ENCODE peak calls at places on chromosomes 16 and 17, in five cellular contexts. I is upper lobe of right lung, U is cardiac muscle cell, L is GM23248, H is MM.1S. D is an unnamed sample. For H3K4me1 and H3K36me3, the result is how much of the 10 kb centered on the place peaks cover.

GRCh38 chr16:55144656-55145055 is 179.3 kb upstream of the IRX6 start:
- DNase-seq in L (no peak), U (no peak), I (no peak), H (no peak), D (no peak)

GRCh38 chr16:2520784-2521577 is 810 bp downstream of the AMDHD2 start:
- DNase-seq in U (no peak), L (peak), I (peak), H (peak), D (no peak)

GRCh38 chr17:49506282-49506681 is 11.2 kb downstream of the NGFR start:
- DNase-seq in U (no peak), H (no peak), I (no peak), L (no peak), D (no peak)

GRCh38 chr16:70688266-70688742 is 2.5 kb upstream of the MTSS2 start:
- DNase-seq in U (peak), I (peak), L (peak), H (no peak), D (peak)

GRCh38 chr16:57660715-57661463 is 7.2 kb upstream of the ADGRG3 start:
- DNase-seq in I (no peak), U (no peak), L (no peak), H (no peak), D (no peak)

GRCh38 chr16:28193530-28194423 is 18.0 kb downstream of the XPO6 start:
- DNase-seq in H (no peak), L (peak), I (no peak), U (no peak), D (peak)

GRCh38 chr16:67430504-67431076 is 331 bp upstream of the HSD11B2 start:
- DNase-seq in U (peak), I (peak), L (peak), H (peak), D (no peak)

GRCh38 chr17:57818066-57818465 is 31.8 kb downstream of the MRPS23 start:
- DNase-seq in I (no peak), H (no peak), U (no peak), L (no peak), D (no peak)

GRCh38 chr17:69900829-69901228 is 174.2 kb upstream of the KCNJ16 start:
- DNase-seq in U (peak), H (no peak), I (no peak), L (no peak), D (no peak)

DNA sequence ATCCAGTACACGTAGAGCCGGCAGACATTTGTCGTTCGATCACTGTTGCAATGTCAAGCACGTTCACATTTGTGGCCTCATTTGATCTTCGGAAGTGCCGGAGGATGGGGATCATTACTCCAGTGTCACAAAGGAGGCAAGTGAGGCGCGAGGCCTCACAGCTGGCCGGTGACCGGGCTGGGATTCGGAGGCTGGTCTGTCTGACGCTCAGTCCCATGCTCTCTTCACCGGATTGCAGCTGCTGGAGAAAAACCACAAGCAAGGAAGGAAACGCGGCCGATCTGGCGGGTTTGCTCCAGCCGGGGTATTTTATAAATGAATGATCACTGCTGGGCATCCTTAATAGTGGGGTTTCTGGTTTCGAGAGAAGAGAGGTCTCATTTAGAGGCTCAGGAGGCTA is 127.8 kb downstream of the OR1D5 start:
- DNase-seq in I (no peak), L (no peak), H (no peak), U (no peak), D (peak)
- H3K4me1 ChIP-seq in I (under half), L (under half), H (under half), U (under half), D (under half)

DNA sequence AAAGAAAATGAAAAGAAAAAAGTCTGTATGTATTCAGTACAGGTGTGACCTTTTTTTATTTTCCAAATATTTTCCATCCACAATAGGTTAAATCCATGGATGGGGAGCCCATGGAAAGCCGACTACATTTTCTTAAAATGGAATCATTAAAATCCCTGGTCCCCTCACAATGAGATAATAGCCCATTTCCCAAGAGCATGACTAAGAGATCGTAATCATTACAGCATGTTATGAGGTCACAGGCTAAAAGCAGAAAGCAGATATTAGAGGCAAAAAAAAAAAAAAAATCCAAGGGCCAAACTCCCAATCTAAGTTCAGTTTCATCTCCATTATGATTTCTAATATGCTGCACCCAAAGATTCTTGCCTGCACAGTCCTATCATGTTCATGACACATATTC is 44.7 kb downstream of the CYTH1 start:
- DNase-seq in H (peak), U (no peak), L (peak), I (no peak), D (peak)
- H3K27ac ChIP-seq in H (peak), U (no peak), L (peak), I (peak), D (peak)

GRCh38 chr16:54072237-54072636 is 214.3 kb downstream of the IRX3 start:
- DNase-seq in I (no peak), L (no peak), U (peak), H (no peak), D (no peak)
- H3K36me3 ChIP-seq in I (under half), L (under half), U (under half), H (under half), D (under half)

DNA sequence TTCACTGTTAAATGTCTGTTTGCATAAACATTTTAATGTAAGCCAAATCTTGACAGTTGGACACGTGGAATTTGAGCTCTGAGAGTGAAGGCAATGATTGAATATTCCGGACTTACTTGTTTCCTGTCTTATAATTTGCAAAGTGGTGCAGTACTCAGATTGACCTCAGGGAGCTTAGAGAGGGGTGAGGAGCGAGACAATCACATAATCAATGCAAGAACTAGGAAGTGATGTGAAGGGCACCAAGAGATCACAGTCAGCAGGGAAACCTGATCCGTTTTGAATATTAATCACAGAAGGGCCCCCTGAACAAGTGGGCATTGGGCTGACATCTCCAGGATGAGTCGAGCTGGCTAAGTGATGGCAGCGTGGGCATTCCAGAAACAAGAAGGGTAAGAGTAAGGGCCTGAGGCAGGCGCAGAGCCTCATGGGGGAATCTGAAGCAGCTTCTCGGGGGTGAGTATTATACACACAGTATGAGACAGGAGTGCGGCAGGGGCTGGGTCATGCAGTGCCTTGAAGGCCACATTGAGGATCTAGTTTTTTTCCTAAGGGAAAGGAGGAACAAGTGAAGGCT is 26.1 kb downstream of the TEX2 start:
- DNase-seq in H (no peak), L (no peak), U (no peak), I (no peak), D (no peak)
- H3K4me1 ChIP-seq in H (under half), L (under half), U (under half), I (under half), D (under half)

GRCh38 chr17:77286641-77287431 is 146.1 kb downstream of the SEC14L1 start:
- DNase-seq in U (no peak), I (peak), L (peak), H (no peak), D (peak)

GRCh38 chr17:77288115-77288619 is 147.4 kb downstream of the SEC14L1 start:
- DNase-seq in H (no peak), I (no peak), U (no peak), L (no peak), D (no peak)

GRCh38 chr17:77295410-77295809 is 154.6 kb downstream of the SEC14L1 start:
- DNase-seq in H (no peak), U (no peak), I (no peak), L (no peak), D (no peak)

GRCh38 chr17:77287432-77288068 is 146.8 kb downstream of the SEC14L1 start:
- DNase-seq in U (peak), L (peak), I (no peak), H (no peak), D (peak)

GRCh38 chr17:77291591-77292386 is 151.0 kb downstream of the SEC14L1 start:
- DNase-seq in L (no peak), U (no peak), H (no peak), I (no peak), D (no peak)
- H3K27ac ChIP-seq in L (no peak), U (no peak), H (no peak), I (no peak), D (no peak)

GRCh38 chr17:78421534-78422266 is 43.3 kb downstream of the PGS1 start:
- DNase-seq in L (peak), U (peak), H (peak), I (peak), D (peak)
- H3K36me3 ChIP-seq in L (under half), U (under half), H (under half), I (half or more), D (half or more)

GRCh38 chr16:21650517-21650916 is 1.9 kb downstream of the IGSF6 start:
- DNase-seq in I (no peak), U (no peak), H (no peak), L (peak), D (no peak)
- H3K4me1 ChIP-seq in I (under half), U (under half), H (under half), L (under half), D (under half)

GRCh38 chr17:5044630-5045029 is 9.4 kb upstream of the SLC52A1 start:
- DNase-seq in L (no peak), H (no peak), I (no peak), U (no peak), D (no peak)
- H3K27ac ChIP-seq in L (no peak), H (no peak), I (no peak), U (no peak), D (no peak)

GRCh38 chr16:88597856-88598491 is 27.8 kb downstream of the ZC3H18 start:
- DNase-seq in H (peak), U (no peak), I (no peak), L (no peak), D (peak)
- H3K36me3 ChIP-seq in H (under half), U (under half), I (under half), L (under half), D (under half)

GRCh38 chr17:75638893-75639292 is 5.7 kb downstream of the SMIM5 start:
- DNase-seq in I (peak), L (no peak), H (no peak), U (no peak), D (no peak)

GRCh38 chr17:75639327-75639726 is 6.1 kb downstream of the SMIM5 start:
- DNase-seq in L (no peak), I (peak), H (no peak), U (no peak), D (no peak)

GRCh38 chr17:75641343-75641742 is 8.1 kb downstream of the SMIM5 start:
- DNase-seq in I (no peak), U (no peak), H (no peak), L (no peak), D (no peak)

GRCh38 chr17:75639771-75640555 is 6.7 kb downstream of the SMIM5 start:
- DNase-seq in U (no peak), I (peak), H (no peak), L (no peak), D (no peak)

DNA sequence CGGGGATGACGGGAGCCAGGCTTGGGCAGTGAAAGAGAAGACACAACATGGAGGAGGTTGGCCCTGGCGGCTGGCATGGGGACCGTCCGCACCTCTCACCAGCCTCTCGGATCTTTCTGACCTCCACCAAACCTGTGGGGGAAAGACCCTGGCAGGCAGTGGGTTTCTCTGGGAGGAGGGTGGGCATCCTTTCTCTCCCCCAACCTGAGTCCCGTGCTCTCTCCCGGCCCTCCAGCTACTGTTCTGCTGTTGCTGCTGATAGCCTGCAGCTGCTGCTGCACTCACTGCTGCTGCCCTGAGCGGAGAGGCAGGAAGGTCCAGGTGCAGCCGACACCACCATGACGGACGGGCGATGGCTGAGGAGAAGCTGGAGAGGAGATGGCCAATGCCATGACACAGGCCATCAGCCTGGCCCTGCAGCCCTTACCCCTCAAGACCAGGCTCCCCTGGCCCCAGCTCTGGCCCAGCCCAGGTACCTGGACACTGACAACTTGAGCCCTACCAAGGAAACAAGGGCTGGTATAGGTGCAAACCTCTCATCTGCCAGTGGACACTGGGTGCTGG is 7.4 kb downstream of the SMIM5 start:
- DNase-seq in I (peak), H (no peak), U (no peak), L (no peak), D (no peak)
- H3K4me1 ChIP-seq in I (under half), H (under half), U (under half), L (under half), D (under half)

D was measured in SJCRH30.